ENCODE peak calls at places on chromosome 11, in nine cellular contexts. Z is endothelial cell of umbilical vein, C is stomach, Q is GM12878, P is HCT116, N is H1, S is sigmoid colon, R is breast epithelium, W is suprapubic skin. H is an unnamed sample.

GRCh38 chr11:129723964-129724291 is 91.7 kb upstream of the TMEM45B start:
- DNase-seq in Z (no peak), C (no peak), Q (no peak), P (no peak), N (no peak), S (no peak), R (no peak), W (no peak), H (no peak)

GRCh38 chr11:100727410-100727809 is 40.3 kb downstream of the ARHGAP42 start:
- DNase-seq in Z (no peak), C (no peak), Q (no peak), P (no peak), N (no peak), S (no peak), R (no peak), W (no peak), H (no peak)

GRCh38 chr11:126871792-126872191 is 128.8 kb downstream of the KIRREL3 start:
- DNase-seq in Z (no peak), C (no peak), Q (no peak), P (no peak), N (no peak), S (no peak), R (no peak), W (no peak), H (no peak)

GRCh38 chr11:70358797-70359196 is 39.5 kb upstream of the CTTN start:
- DNase-seq in Z (no peak), C (no peak), Q (no peak), P (no peak), N (peak; percentile 24), S (no peak), R (no peak), W (no peak), H (no peak)

GRCh38 chr11:112899235-112899634 is 62.0 kb upstream of the NCAM1 start:
- DNase-seq in Z (no peak), C (no peak), Q (no peak), P (no peak), N (no peak), S (no peak), R (no peak), W (no peak), H (no peak)

GRCh38 chr11:61392991-61393595 is 706 bp downstream of the TMEM216 start:
- DNase-seq in Z (peak; percentile 36), C (no peak), Q (no peak), P (no peak), N (no peak), S (no peak), R (no peak), W (no peak), H (peak; percentile 27)

GRCh38 chr11:121018746-121019145 is 5.2 kb upstream of the TBCEL start:
- DNase-seq in Z (no peak), C (no peak), Q (no peak), P (no peak), N (no peak), S (no peak), R (no peak), W (no peak), H (no peak)

GRCh38 chr11:42631223-42631843 is 680.5 kb upstream of the API5 start:
- DNase-seq in Z (peak; percentile 33), C (no peak), Q (no peak), P (no peak), N (no peak), S (no peak), R (no peak), W (no peak), H (no peak)

DNA sequence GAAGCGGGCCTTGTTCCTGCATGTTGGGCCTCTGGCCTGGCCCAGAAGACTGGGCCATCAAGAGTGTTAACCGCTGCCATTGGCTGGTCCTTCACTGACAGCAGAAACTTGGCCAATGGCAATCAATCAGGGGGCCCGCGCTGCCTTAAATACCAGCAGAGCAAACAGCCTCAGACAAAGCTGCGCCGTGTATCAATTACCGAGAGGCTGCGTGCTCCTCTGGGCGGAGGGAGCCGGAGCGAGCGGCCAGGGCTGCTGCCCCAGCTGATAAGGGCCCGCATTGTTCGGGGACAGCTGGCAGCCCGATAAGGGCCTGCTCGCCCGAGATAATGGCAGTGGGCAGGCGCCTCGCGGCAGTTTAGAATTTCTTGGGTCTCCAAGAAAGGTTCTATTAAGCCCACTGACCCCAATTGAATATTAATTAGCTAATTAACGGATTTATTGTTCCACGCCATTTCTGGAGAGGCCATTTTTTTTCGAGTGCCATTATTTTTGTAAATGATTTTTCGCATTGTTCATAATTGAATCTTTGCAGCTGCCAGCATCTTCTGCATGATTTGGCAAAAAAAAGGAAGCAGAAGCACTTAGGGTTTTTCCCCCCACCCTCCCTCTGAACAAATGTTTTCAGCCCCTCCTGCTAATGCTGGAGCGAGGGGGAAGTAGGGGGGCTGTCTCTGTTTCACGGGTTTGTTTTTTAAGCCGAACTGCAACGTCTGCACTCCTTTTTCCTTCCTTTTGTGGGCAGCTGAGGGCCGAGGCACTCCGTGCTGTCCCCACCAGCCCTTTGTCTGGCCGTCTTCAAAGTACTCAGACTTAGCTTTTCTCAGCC is 37.6 kb upstream of the RIC3 start:
- DNase-seq in Z (peak; percentile 95), C (peak; percentile 78), Q (no peak), P (no peak), N (peak; percentile 49), S (no peak), R (no peak), W (no peak), H (no peak)
- TF ChIP-seq POLR2AphosphoS5 in Z (peak; percentile 63), C (peak; percentile 45), Q (no peak), P (no peak), N (no peak), S (no peak), R (no peak), W (no peak), H (no peak)

DNA sequence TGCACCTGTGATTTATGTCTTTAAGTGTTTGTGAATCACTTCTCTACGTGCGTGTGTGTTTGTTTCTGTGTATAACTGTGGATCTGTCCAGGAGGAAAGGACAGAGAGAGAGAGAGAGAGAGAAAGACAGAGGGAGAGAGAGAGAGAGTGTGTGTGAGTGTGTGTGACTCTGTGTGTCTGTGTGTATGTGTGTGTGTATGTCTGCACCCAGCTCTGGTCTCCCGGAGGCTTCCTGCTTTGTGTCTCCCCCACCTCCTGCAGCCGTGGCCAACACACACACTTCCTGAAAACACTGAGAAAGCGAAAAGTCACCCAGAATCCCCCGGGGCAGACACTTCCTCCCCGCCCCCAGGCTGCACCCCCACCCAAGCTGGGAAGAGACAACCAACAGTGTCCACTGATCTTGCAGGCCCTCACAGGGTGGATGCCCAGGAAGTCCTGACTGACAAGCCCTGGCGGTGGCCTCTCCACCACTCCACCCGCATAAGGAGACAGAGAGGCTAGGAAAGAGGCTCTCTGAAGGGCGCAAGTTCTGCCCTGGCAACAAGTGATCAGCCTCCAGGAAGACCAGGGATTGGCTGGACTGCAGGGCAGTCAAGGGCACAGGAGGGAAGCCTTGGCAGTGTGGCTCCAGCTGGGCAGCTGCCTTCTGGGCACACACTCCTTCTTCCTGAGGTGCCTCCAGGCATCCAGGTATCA is 30.0 kb downstream of the ARAP1 start:
- DNase-seq in Z (peak; percentile 95), C (peak; percentile 91), Q (no peak), P (peak; percentile 81), N (peak; percentile 86), S (peak; percentile 93), R (peak; percentile 89), W (peak; percentile 91), H (peak; percentile 90)
- TF ChIP-seq POLR2A in Z (peak; percentile 88), C (no peak), Q (peak; percentile 72), P (peak; percentile 25), N (no peak), S (no peak), R (peak; percentile 43), W (no peak), H (peak; percentile 75)

DNA sequence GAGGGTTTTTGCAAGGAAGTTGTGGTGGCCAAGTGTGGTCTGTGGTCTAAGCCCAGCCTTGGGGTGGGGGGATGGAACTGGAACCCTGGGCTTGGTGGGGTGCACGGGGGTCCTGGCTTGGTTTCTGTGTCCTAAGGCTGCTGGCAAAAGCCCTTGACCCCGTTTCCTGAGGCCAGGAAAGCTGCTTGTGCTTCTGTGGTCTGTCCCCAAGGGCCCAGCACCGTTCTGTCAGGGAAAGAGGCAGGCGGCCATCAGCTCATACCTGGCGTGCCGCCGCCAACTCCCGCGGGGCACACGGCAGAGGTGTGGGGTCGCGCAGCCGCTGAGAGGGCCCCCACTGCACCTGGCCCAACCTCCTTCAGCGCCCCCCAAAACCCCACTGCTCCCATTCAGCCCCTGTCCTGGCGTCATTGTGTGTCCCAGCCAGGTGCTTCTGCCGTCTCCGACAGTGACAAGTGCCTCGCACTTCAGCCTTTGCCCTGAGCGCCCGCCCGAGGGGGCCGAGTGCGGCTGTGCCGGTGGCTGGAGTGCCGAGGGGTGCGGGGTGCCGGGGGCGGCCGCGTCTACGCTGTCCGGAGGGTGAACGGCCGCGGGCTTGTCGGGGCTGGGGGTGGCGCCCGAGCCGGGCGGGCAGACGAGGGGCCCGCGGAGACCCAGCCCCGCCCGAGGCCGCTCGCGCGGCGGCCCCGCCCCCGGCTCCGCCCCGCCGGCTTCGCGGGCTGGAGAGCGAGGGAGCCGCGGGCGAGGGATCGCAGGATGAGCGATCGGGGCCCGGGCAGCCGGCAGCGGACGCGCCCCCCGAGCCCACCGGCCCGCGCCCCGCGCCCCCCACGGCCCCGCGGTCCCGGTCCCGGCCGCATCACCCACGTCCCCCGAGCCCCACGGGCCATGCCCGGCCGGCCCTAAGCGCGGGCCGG is at the start of gene CNIH2:
- DNase-seq in Z (no peak), C (peak; percentile 39), Q (no peak), P (no peak), N (peak; percentile 78), S (no peak), R (no peak), W (no peak), H (peak; percentile 74)
- TF ChIP-seq POLR2AphosphoS5 in Z (peak; percentile 60), C (peak; percentile 8), Q (no peak), P (no peak), N (peak; percentile 7), S (peak; percentile 10), R (no peak), W (no peak), H (peak; percentile 57)

GRCh38 chr11:125623064-125623463 is 1.9 kb upstream of the CHEK1 start:
- DNase-seq in Z (no peak), C (no peak), Q (no peak), P (no peak), N (no peak), S (no peak), R (no peak), W (no peak), H (no peak)
- TF ChIP-seq POLR2A in Z (no peak), C (no peak), Q (no peak), P (no peak), N (no peak), S (no peak), R (no peak), W (no peak), H (no peak)

DNA sequence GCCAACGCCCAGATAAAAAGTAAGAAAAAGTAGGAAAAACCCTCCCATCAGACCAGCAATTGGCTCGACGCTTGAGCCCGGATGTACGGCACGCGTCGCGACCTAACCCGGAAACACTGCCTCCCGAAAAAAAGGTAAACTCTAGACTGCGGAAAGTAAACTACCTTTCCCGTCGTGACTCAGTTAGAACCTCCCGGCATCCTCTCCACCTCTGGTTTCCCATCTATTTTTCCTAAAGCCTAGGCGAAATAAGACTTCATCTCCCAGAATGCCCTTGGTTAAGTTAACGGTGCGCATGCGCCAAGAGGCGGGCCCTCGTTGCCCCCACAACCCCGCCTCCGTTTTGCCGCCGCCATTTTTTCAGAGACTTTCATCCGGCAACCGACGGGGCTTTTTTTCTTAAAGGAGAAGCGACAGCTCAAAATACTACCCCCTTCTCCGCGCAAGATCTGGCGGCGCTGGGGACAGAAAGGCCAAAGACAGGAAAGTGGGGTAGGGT is 678 bp upstream of the ZFP91 start:
- DNase-seq in Z (peak; percentile 99), C (peak; percentile 95), Q (peak; percentile 98), P (peak; percentile 97), N (peak; percentile 91), S (peak; percentile 98), R (peak; percentile 95), W (peak; percentile 98), H (no peak)
- TF ChIP-seq POLR2AphosphoS5 in Z (no peak), C (peak; percentile 93), Q (peak; percentile 34), P (peak; percentile 7), N (no peak), S (no peak), R (peak; percentile 84), W (peak; percentile 34), H (no peak)

GRCh38 chr11:66076561-66076960 is 6.5 kb downstream of the PACS1 start:
- DNase-seq in Z (no peak), C (no peak), Q (no peak), P (no peak), N (no peak), S (no peak), R (peak; percentile 49), W (no peak), H (no peak)
- TF ChIP-seq POLR2A in Z (no peak), C (no peak), Q (no peak), P (no peak), N (no peak), S (no peak), R (no peak), W (no peak), H (no peak)

H was measured in GM12891.